ENCODE peak calls at places on chromosomes 13 and 19, in four cellular contexts. U is stimulated activated CD8-positive, alpha-beta memory T cell treated with anti-CD3 and anti-CD28 coated beads, Interleukin-7, amount 100 ng/mL, for 1 hour; M is ACHN; T is GF-D8. N is an unnamed sample.
A peak's percentile ranks its signal among the peaks of the same experiment; 100 is the strongest.

GRCh38 chr13:73970413-73971055 is 163.7 kb downstream of the KLF12 start:
- DNase-seq in U (no peak), T (no peak), M (no peak), N (no peak)

GRCh38 chr13:99218545-99218944 is 17.9 kb downstream of the UBAC2 start:
- DNase-seq in M (no peak), T (no peak), U (no peak), N (peak; percentile 82)

GRCh38 chr13:51328488-51328887 is 11.0 kb upstream of the SERPINE3 start:
- DNase-seq in U (no peak), M (no peak), T (no peak), N (no peak)

GRCh38 chr13:111265006-111265700 is 55.3 kb upstream of the TEX29 start:
- DNase-seq in U (no peak), T (no peak), M (no peak), N (no peak)

GRCh38 chr13:75417006-75417384 is 65.0 kb downstream of the TBC1D4 start:
- DNase-seq in U (no peak), M (no peak), T (no peak), N (no peak)

GRCh38 chr19:18519962-18520847 is 1.7 kb downstream of the ELL start:
- DNase-seq in T (peak; percentile 32), M (peak; percentile 75), U (no peak), N (peak; percentile 88)

GRCh38 chr13:22757530-22758120 is 423.2 kb upstream of the SGCG start:
- DNase-seq in M (peak; percentile 17), T (no peak), U (no peak), N (no peak)

GRCh38 chr13:35468195-35468594 is 8.3 kb downstream of the MAB21L1 start:
- DNase-seq in T (no peak), U (no peak), M (no peak), N (no peak)

GRCh38 chr19:2478324-2478755 is 2.4 kb downstream of the GADD45B start:
- DNase-seq in U (no peak), T (peak; percentile 95), M (peak; percentile 46), N (peak; percentile 73)

GRCh38 chr13:53238241-53238640 is 209.6 kb downstream of the OLFM4 start:
- DNase-seq in T (no peak), U (no peak), M (no peak), N (no peak)

GRCh38 chr13:56902276-56902675 is 238.4 kb upstream of the PRR20A start:
- DNase-seq in T (no peak), M (no peak), U (no peak), N (no peak)

GRCh38 chr13:110119943-110120905 is 186.7 kb downstream of the COL4A1 start:
- DNase-seq in T (no peak), M (no peak), U (no peak), N (no peak)

GRCh38 chr19:3964256-3965194 is 6.4 kb downstream of the DAPK3 start:
- DNase-seq in M (no peak), U (no peak), T (no peak), N (no peak)

GRCh38 chr19:8607386-8607785 is 3.1 kb downstream of the ADAMTS10 start:
- DNase-seq in U (no peak), T (no peak), M (no peak), N (no peak)

GRCh38 chr13:23087884-23088283 is 92.9 kb upstream of the SGCG start:
- DNase-seq in M (peak; percentile 38), T (no peak), U (no peak), N (peak; percentile 15)